ENCODE peak calls at places on chromosomes 2 and 18, in five cellular contexts. J is CD4-positive, alpha-beta T cell; N is activated T-helper 1 cell treated with anti-CD3 and anti-CD28 coated beads, Interleukin-2, amount 50 U/mL, for 16 hours; C is NCI-H1092 treated with DMSO at 0.1 percent for 48 hours; Y is ELR. D is an unnamed sample.

GRCh38 chr2:99636432-99637034 is 146.7 kb upstream of the REV1 start:
- DNase-seq in J (no peak), N (no peak), C (peak; percentile 56), Y (no peak), D (no peak)

GRCh38 chr2:28981016-28981441 is at the start of gene TOGARAM2:
- DNase-seq in J (no peak), N (no peak), C (peak; percentile 48), Y (no peak), D (no peak)

GRCh38 chr2:68295523-68295922 is 24.2 kb downstream of the CNRIP1 start:
- DNase-seq in J (no peak), N (no peak), C (no peak), Y (no peak), D (no peak)

GRCh38 chr2:3200420-3200939 is 177.1 kb downstream of the EIPR1 start:
- DNase-seq in J (no peak), N (no peak), C (no peak), Y (peak; percentile 16), D (no peak)

GRCh38 chr2:37080674-37081073 is 3.5 kb downstream of the HEATR5B start:
- DNase-seq in J (no peak), N (no peak), C (no peak), Y (no peak), D (no peak)

GRCh38 chr18:61690418-61691138 is 202.2 kb downstream of the RNF152 start:
- DNase-seq in J (no peak), N (no peak), C (no peak), Y (no peak), D (no peak)

GRCh38 chr2:120804446-120804845 is 68.8 kb downstream of the GLI2 start:
- DNase-seq in J (no peak), N (no peak), C (no peak), Y (no peak), D (no peak)

GRCh38 chr18:32847719-32848118 is 74.9 kb upstream of the KLHL14 start:
- DNase-seq in J (no peak), N (no peak), C (no peak), Y (no peak), D (no peak)

GRCh38 chr18:66048404-66048803 is 297.6 kb downstream of the CDH7 start:
- DNase-seq in J (no peak), N (no peak), C (no peak), Y (no peak), D (no peak)

GRCh38 chr2:168119519-168120141 is 127.8 kb downstream of the STK39 start:
- DNase-seq in J (no peak), N (no peak), C (peak; percentile 26), Y (peak; percentile 74), D (peak; percentile 28)

GRCh38 chr2:241068136-241068941 is 33.7 kb downstream of the MTERF4 start:
- DNase-seq in J (no peak), N (no peak), C (no peak), Y (no peak), D (no peak)

GRCh38 chr2:43464546-43464945 is 131.3 kb downstream of the THADA start:
- DNase-seq in J (no peak), N (no peak), C (no peak), Y (no peak), D (no peak)

GRCh38 chr18:13570856-13571495 is 155.4 kb downstream of the FAM210A start:
- DNase-seq in J (no peak), N (no peak), C (no peak), Y (no peak), D (peak; percentile 77)

GRCh38 chr2:170917957-170918356 is 11.1 kb upstream of the GORASP2 start:
- DNase-seq in J (no peak), N (no peak), C (no peak), Y (no peak), D (no peak)

GRCh38 chr2:170361359-170361936 is 183.5 kb downstream of the MYO3B start:
- DNase-seq in J (peak; percentile 27), N (peak; percentile 9), C (no peak), Y (peak; percentile 58), D (peak; percentile 77)

GRCh38 chr18:59461171-59461570 is 102.1 kb upstream of the LMAN1 start:
- DNase-seq in J (no peak), N (no peak), C (no peak), Y (no peak), D (no peak)

GRCh38 chr2:176562359-176563043 is 293.3 kb downstream of the MTX2 start:
- DNase-seq in J (no peak), N (no peak), C (no peak), Y (peak; percentile 72), D (no peak)

GRCh38 chr18:10851824-10852225 is 297.5 kb downstream of the PIEZO2 start:
- DNase-seq in J (no peak), N (no peak), C (peak; percentile 20), Y (peak; percentile 64), D (no peak)

GRCh38 chr2:45626387-45627010 is 15.4 kb upstream of the SRBD1 start:
- DNase-seq in J (no peak), N (no peak), C (peak; percentile 68), Y (no peak), D (no peak)

GRCh38 chr2:208711598-208711997 is 305.0 kb downstream of the PTH2R start:
- DNase-seq in J (no peak), N (no peak), C (no peak), Y (no peak), D (no peak)

GRCh38 chr18:6746386-6746960 is 17.0 kb downstream of the ARHGAP28 start:
- DNase-seq in J (no peak), N (no peak), C (no peak), Y (no peak), D (no peak)

GRCh38 chr2:135212757-135213156 is 160.7 kb downstream of the RAB3GAP1 start:
- DNase-seq in J (no peak), N (no peak), C (no peak), Y (no peak), D (no peak)

D was measured in activated CD8-positive, alpha-beta T cell treated with anti-CD3 and anti-CD28 coated beads for 36 hours.